ENCODE peak calls at places on chromosomes 4 and X, in five cellular contexts. L, V, S, B and T are unnamed samples.

GRCh38 chr4:42501624-42502401 is 104.5 kb downstream of the SHISA3 start:
- DNase-seq in L (no peak), V (no peak), S (no peak), B (no peak), T (no peak)

GRCh38 chr4:125303058-125303457 is 11.7 kb upstream of the FAT4 start:
- DNase-seq in L (no peak), V (no peak), S (peak; percentile 77), B (no peak), T (no peak)

GRCh38 chr4:4456351-4456750 is 69.4 kb downstream of the NSG1 start:
- DNase-seq in L (no peak), V (peak; percentile 56), S (no peak), B (no peak), T (peak; percentile 48)

GRCh38 chrX:105837227-105837626 is 14.9 kb downstream of the NRK start:
- DNase-seq in L (no peak), V (peak; percentile 89), S (peak; percentile 78), B (no peak), T (peak; percentile 87)

GRCh38 chr4:5863461-5864113 is 29.3 kb downstream of the CRMP1 start:
- DNase-seq in L (no peak), V (peak; percentile 86), S (peak; percentile 96), B (no peak), T (peak; percentile 86)

GRCh38 chr4:1714303-1715001 is 2.3 kb upstream of the SLBP start:
- DNase-seq in L (no peak), V (no peak), S (no peak), B (no peak), T (no peak)

GRCh38 chr4:89101256-89102161 is 9.8 kb upstream of the TIGD2 start:
- DNase-seq in L (peak; percentile 86), V (no peak), S (no peak), B (no peak), T (no peak)

GRCh38 chr4:183541081-183542045 is 36.5 kb downstream of the ING2 start:
- DNase-seq in L (no peak), V (no peak), S (peak; percentile 49), B (no peak), T (no peak)

GRCh38 chrX:85109235-85109634 is 105.6 kb downstream of the APOOL start:
- DNase-seq in L (no peak), V (no peak), S (no peak), B (peak; percentile 20), T (no peak)

GRCh38 chr4:8589336-8589735 is 3.2 kb upstream of the CPZ start:
- DNase-seq in L (no peak), V (no peak), S (no peak), B (no peak), T (no peak)

GRCh38 chrX:111823068-111823467 is 52.9 kb upstream of the TRPC5OS start:
- DNase-seq in L (no peak), V (peak; percentile 2), S (peak; percentile 25), B (peak; percentile 47), T (peak; percentile 14)

GRCh38 chrX:72052415-72053090 is 79.2 kb downstream of the RTL5 start:
- DNase-seq in L (no peak), V (no peak), S (peak; percentile 22), B (no peak), T (no peak)

GRCh38 chrX:134603806-134604700 is 54.2 kb downstream of the PLAC1 start:
- DNase-seq in L (no peak), V (peak; percentile 75), S (peak; percentile 90), B (no peak), T (peak; percentile 94)

GRCh38 chr4:82948647-82949204 is 48.2 kb downstream of the THAP9 start:
- DNase-seq in L (no peak), V (peak; percentile 43), S (peak; percentile 52), B (no peak), T (peak; percentile 3)

GRCh38 chr4:151541438-151542071 is 132.6 kb downstream of the FHIP1A start:
- DNase-seq in L (no peak), V (peak; percentile 41), S (peak; percentile 58), B (no peak), T (peak; percentile 88)

GRCh38 chr4:18022572-18023039 is 1.1 kb upstream of the LCORL start:
- DNase-seq in L (no peak), V (no peak), S (peak; percentile 5), B (no peak), T (no peak)

GRCh38 chrX:1534321-1535168 is 2.4 kb downstream of the P2RY8 start:
- DNase-seq in L (no peak), V (no peak), S (no peak), B (no peak), T (no peak)

GRCh38 chr4:667545-667925 is 6.5 kb downstream of the ATP5ME start:
- DNase-seq in L (no peak), V (no peak), S (no peak), B (no peak), T (no peak)

GRCh38 chr4:64538219-64538618 is 129.0 kb upstream of the TECRL start:
- DNase-seq in L (no peak), V (no peak), S (no peak), B (peak; percentile 6), T (no peak)

GRCh38 chrX:154652311-154653047 is 900 bp downstream of the CTAG2 start:
- DNase-seq in L (no peak), V (no peak), S (no peak), B (no peak), T (no peak)

GRCh38 chr4:74370912-74371311 is 6.0 kb downstream of the EREG start:
- DNase-seq in L (no peak), V (peak; percentile 72), S (peak; percentile 64), B (peak; percentile 44), T (peak; percentile 84)

GRCh38 chrX:151100796-151101195 is 75.6 kb upstream of the GPR50 start:
- DNase-seq in L (no peak), V (no peak), S (no peak), B (no peak), T (no peak)

GRCh38 chrX:151098996-151099395 is 77.4 kb upstream of the GPR50 start:
- DNase-seq in L (no peak), V (no peak), S (no peak), B (no peak), T (no peak)
- TF ChIP-seq CTCF in L (no peak), V (no peak), S (no peak), B (no peak), T (no peak)

GRCh38 chrX:53374923-53375322 is 47.5 kb downstream of the SMC1A start:
- DNase-seq in L (no peak), V (no peak), S (no peak), B (no peak), T (no peak)
- TF ChIP-seq CTCF in L (no peak), V (no peak), S (no peak), B (no peak), T (peak; percentile 9)

GRCh38 chr4:103158760-103159159 is 39.4 kb downstream of the CENPE start:
- DNase-seq in L (no peak), V (no peak), S (no peak), B (no peak), T (no peak)
- TF ChIP-seq CTCF in L (no peak), V (no peak), S (no peak), B (no peak), T (no peak)

DNA sequence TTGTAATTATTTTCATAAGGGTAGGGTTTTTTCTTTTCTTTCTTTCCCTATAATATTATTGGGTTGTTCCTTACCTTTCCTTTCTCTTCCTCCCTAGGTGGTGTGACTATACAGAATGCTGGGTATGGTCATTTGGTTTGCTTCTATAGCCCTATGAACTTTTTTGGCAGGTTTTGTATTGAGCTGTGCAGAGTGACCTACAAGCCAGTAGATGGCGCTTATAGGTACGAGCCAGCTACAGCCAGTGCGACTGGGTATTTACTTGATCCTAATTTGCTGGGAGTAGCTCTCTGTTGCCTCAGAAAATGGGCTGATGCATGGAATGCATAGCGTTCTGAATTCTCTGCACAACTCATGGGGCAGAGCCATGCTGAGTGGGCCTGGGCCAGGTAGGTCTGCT is 423.3 kb downstream of the MAGEE1 start:
- DNase-seq in L (no peak), V (no peak), S (no peak), B (no peak), T (no peak)
- TF ChIP-seq CTCF in L (peak; percentile 3), V (peak; percentile 31), S (no peak), B (no peak), T (no peak)

DNA sequence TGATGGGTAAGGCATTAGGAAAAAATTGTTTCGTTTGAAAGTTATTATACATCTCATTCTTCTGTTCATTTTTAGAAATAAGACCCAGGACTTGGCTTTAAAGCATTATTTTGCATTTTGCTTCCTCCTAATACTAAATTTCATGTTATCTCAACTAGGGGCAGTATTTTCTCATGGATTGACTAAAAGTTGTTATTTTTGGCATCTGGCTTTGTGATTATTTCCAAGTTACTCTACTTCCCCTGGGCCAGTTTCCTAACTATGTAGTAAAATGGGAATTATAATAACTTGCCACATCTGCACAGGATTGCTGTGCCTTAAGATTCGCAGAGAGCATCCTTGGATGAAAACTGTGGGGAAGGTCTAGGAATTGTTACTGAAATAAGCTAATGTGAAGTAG is 3.0 kb downstream of the RBPJ start:
- DNase-seq in L (no peak), V (no peak), S (peak; percentile 68), B (no peak), T (peak; percentile 42)
- TF ChIP-seq CTCF in L (no peak), V (peak; percentile 18), S (peak; percentile 22), B (no peak), T (no peak)